ENCODE peak calls at places on chromosome 4, in seven cellular contexts. C is MCF 10A, K is MM.1S, Q is tibial artery, E is GM13976, W is PC-3, L is fibroblast of mammary gland. R is an unnamed sample.

GRCh38 chr4:121998024-121998423 is 46.2 kb upstream of the TRPC3 start:
- DNase-seq in C (peak; percentile 33), K (no peak), Q (no peak), E (no peak), W (peak; percentile 4), L (no peak), R (no peak)

GRCh38 chr4:143186202-143186601 is 1.5 kb downstream of the USP38 start:
- DNase-seq in C (peak; percentile 21), K (no peak), Q (no peak), E (no peak), W (peak; percentile 36), L (peak; percentile 59), R (no peak)

GRCh38 chr4:1572521-1572920 is 111.6 kb downstream of the FAM53A start:
- DNase-seq in C (no peak), K (no peak), Q (no peak), E (no peak), W (no peak), L (no peak), R (no peak)

GRCh38 chr4:168577624-168578023 is 80.8 kb downstream of the PALLD start:
- DNase-seq in C (no peak), K (no peak), Q (no peak), E (no peak), W (no peak), L (no peak), R (no peak)

GRCh38 chr4:146638801-146639351 is at the start of gene POU4F2:
- DNase-seq in C (no peak), K (no peak), Q (no peak), E (peak; percentile 56), W (no peak), L (peak; percentile 8), R (peak; percentile 55)

GRCh38 chr4:15771419-15772058 is 6.6 kb upstream of the CD38 start:
- DNase-seq in C (no peak), K (peak; percentile 73), Q (no peak), E (peak; percentile 36), W (no peak), L (no peak), R (no peak)

GRCh38 chr4:6296026-6296425 is 26.4 kb downstream of the WFS1 start:
- DNase-seq in C (no peak), K (no peak), Q (no peak), E (no peak), W (no peak), L (no peak), R (no peak)

GRCh38 chr4:20954541-20954940 is 254.3 kb downstream of the PACRGL start:
- DNase-seq in C (no peak), K (no peak), Q (no peak), E (no peak), W (no peak), L (peak; percentile 0), R (no peak)

GRCh38 chr4:168432419-168433146 is 47.7 kb downstream of the DDX60L start:
- DNase-seq in C (no peak), K (no peak), Q (no peak), E (no peak), W (peak; percentile 18), L (no peak), R (no peak)

GRCh38 chr4:163164591-163164990 is 2.1 kb downstream of the NAF1 start:
- DNase-seq in C (peak; percentile 85), K (no peak), Q (no peak), E (no peak), W (no peak), L (peak; percentile 26), R (no peak)

GRCh38 chr4:4719446-4719845 is 140.0 kb upstream of the MSX1 start:
- DNase-seq in C (no peak), K (no peak), Q (no peak), E (no peak), W (no peak), L (no peak), R (no peak)

GRCh38 chr4:7861440-7861881 is 78.2 kb downstream of the AFAP1 start:
- DNase-seq in C (peak; percentile 27), K (no peak), Q (no peak), E (no peak), W (peak; percentile 90), L (peak; percentile 93), R (no peak)

GRCh38 chr4:7860600-7861158 is 79.0 kb downstream of the AFAP1 start:
- DNase-seq in C (no peak), K (no peak), Q (no peak), E (no peak), W (no peak), L (no peak), R (no peak)

GRCh38 chr4:7864685-7865084 is 75.0 kb downstream of the AFAP1 start:
- DNase-seq in C (no peak), K (no peak), Q (no peak), E (no peak), W (no peak), L (no peak), R (no peak)

GRCh38 chr4:7863911-7864681 is 75.6 kb downstream of the AFAP1 start:
- DNase-seq in C (no peak), K (no peak), Q (no peak), E (peak; percentile 53), W (no peak), L (no peak), R (peak; percentile 25)

GRCh38 chr4:7862561-7863200 is 77.0 kb downstream of the AFAP1 start:
- DNase-seq in C (no peak), K (no peak), Q (no peak), E (no peak), W (no peak), L (no peak), R (no peak)
- TF ChIP-seq CTCF in C (no peak), K (no peak), Q (no peak), E (no peak), W (no peak), L (no peak), R (no peak)

GRCh38 chr4:182495111-182495510 is 251.9 kb downstream of the TENM3 start:
- DNase-seq in C (no peak), K (no peak), Q (no peak), E (no peak), W (no peak), L (no peak), R (no peak)
- TF ChIP-seq CTCF in C (no peak), K (no peak), Q (no peak), E (no peak), W (no peak), L (no peak), R (no peak)

GRCh38 chr4:97990409-97990808 is 152.9 kb downstream of the STPG2 start:
- DNase-seq in C (no peak), K (no peak), Q (no peak), E (no peak), W (no peak), L (no peak), R (no peak)

GRCh38 chr4:97987019-97987648 is 156.1 kb downstream of the STPG2 start:
- DNase-seq in C (peak; percentile 49), K (peak; percentile 59), Q (no peak), E (peak; percentile 20), W (peak; percentile 56), L (peak; percentile 18), R (no peak)

GRCh38 chr4:97978791-97979488 is 164.3 kb downstream of the STPG2 start:
- DNase-seq in C (no peak), K (no peak), Q (no peak), E (no peak), W (peak; percentile 5), L (no peak), R (no peak)

GRCh38 chr4:97984545-97985131 is 158.6 kb downstream of the STPG2 start:
- DNase-seq in C (peak; percentile 13), K (peak; percentile 8), Q (no peak), E (no peak), W (peak; percentile 26), L (no peak), R (no peak)
- TF ChIP-seq CTCF in C (no peak), K (peak; percentile 20), Q (no peak), E (peak; percentile 8), W (peak; percentile 66), L (peak; percentile 27), R (no peak)

DNA sequence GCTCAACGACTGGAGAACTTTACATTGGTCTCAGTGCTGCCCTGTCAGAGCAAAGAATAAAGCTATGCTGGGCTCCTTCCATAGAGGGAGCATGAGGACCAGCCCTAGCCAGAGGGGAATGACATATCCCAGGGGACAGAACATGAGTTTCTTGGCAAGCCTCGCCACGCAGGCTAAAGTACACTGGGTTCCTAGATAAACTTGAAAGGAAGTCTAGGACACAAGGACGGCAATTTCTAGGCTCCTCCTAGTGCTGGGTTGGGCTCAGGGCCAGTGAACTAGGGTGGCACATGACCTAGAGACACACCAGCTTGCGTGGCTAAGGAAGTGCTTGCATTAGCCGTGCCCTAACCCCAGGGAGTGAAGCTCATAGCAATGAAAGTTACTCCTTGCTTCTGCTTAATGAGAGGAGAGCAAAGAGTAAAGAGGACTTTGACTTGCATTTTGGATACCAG is 141.0 kb downstream of the MAB21L2 start:
- DNase-seq in C (peak; percentile 93), K (no peak), Q (peak; percentile 97), E (no peak), W (peak; percentile 2), L (peak; percentile 55), R (no peak)
- TF ChIP-seq CTCF in C (peak; percentile 24), K (no peak), Q (peak; percentile 56), E (no peak), W (no peak), L (peak; percentile 12), R (no peak)

DNA sequence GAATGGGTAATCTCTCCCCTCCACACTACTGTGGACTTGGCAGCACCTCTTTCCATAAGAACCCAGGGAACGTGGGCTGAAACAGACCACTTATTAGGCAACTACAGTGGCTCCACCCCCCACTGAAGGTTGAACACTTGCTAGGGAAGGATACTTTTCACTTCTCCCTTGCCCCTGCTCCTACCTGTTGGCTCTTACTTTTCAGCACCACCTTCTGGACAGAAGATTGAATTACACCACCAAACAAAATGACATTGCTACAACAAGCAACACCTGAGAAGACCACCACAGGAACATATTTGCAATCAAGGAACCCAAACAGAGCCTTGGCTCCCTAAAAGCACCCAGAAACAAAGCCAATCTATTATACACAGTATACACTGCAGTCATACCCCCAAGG is 132.1 kb upstream of the CXCL13 start:
- DNase-seq in C (peak; percentile 51), K (peak; percentile 48), Q (no peak), E (peak; percentile 38), W (peak; percentile 53), L (peak; percentile 35), R (peak; percentile 45)
- TF ChIP-seq CTCF in C (peak; percentile 58), K (peak; percentile 63), Q (no peak), E (no peak), W (peak; percentile 58), L (peak; percentile 54), R (peak; percentile 53)